ENCODE peak calls at places on chromosomes 16 and 17, in six cellular contexts. One of them, this sample, is unnamed.

GRCh38 chr17:48498168-48498840 is 32.5 kb downstream of the HOXB1 start:
- DNase-seq in HFFc6: no peak
- DNase-seq in kidney glomerular epithelial cell: no peak
- DNase-seq in stimulated activated CD4-positive, alpha-beta T cell treated with anti-CD3 and anti-CD28 coated beads, Interleukin-1b, Interleukin-23, amount 100 ng/mL, for 1 hour: no peak
- DNase-seq in lung: no peak
- DNase-seq in adipocyte: no peak
- DNase-seq in this sample: no peak

GRCh38 chr16:2686912-2687507 is 4.7 kb downstream of the KCTD5 start:
- DNase-seq in lung: peak
- DNase-seq in adipocyte: no peak
- DNase-seq in stimulated activated CD4-positive, alpha-beta T cell treated with anti-CD3 and anti-CD28 coated beads, Interleukin-1b, Interleukin-23, amount 100 ng/mL, for 1 hour: no peak
- DNase-seq in kidney glomerular epithelial cell: no peak
- DNase-seq in HFFc6: no peak
- DNase-seq in this sample: no peak

GRCh38 chr17:63826468-63827001 is 696 bp upstream of the PSMC5 start:
- DNase-seq in HFFc6: peak
- DNase-seq in kidney glomerular epithelial cell: peak
- DNase-seq in lung: no peak
- DNase-seq in stimulated activated CD4-positive, alpha-beta T cell treated with anti-CD3 and anti-CD28 coated beads, Interleukin-1b, Interleukin-23, amount 100 ng/mL, for 1 hour: no peak
- DNase-seq in adipocyte: peak
- DNase-seq in this sample: no peak

GRCh38 chr17:17684901-17685774 is 3.9 kb downstream of the RAI1 start:
- DNase-seq in stimulated activated CD4-positive, alpha-beta T cell treated with anti-CD3 and anti-CD28 coated beads, Interleukin-1b, Interleukin-23, amount 100 ng/mL, for 1 hour: no peak
- DNase-seq in lung: peak
- DNase-seq in kidney glomerular epithelial cell: peak
- DNase-seq in HFFc6: no peak
- DNase-seq in adipocyte: peak
- DNase-seq in this sample: peak

GRCh38 chr17:46038414-46038813 is 39.4 kb downstream of the STH start:
- DNase-seq in kidney glomerular epithelial cell: no peak
- DNase-seq in HFFc6: no peak
- DNase-seq in stimulated activated CD4-positive, alpha-beta T cell treated with anti-CD3 and anti-CD28 coated beads, Interleukin-1b, Interleukin-23, amount 100 ng/mL, for 1 hour: no peak
- DNase-seq in lung: no peak
- DNase-seq in adipocyte: no peak
- DNase-seq in this sample: no peak

GRCh38 chr16:87855852-87856715 is 13.2 kb downstream of the SLC7A5 start:
- DNase-seq in lung: no peak
- DNase-seq in kidney glomerular epithelial cell: no peak
- DNase-seq in HFFc6: no peak
- DNase-seq in stimulated activated CD4-positive, alpha-beta T cell treated with anti-CD3 and anti-CD28 coated beads, Interleukin-1b, Interleukin-23, amount 100 ng/mL, for 1 hour: no peak
- DNase-seq in adipocyte: no peak
- DNase-seq in this sample: no peak

GRCh38 chr17:81429813-81430510 is 34.7 kb downstream of the BAHCC1 start:
- DNase-seq in kidney glomerular epithelial cell: no peak
- DNase-seq in lung: no peak
- DNase-seq in adipocyte: peak
- DNase-seq in HFFc6: no peak
- DNase-seq in stimulated activated CD4-positive, alpha-beta T cell treated with anti-CD3 and anti-CD28 coated beads, Interleukin-1b, Interleukin-23, amount 100 ng/mL, for 1 hour: no peak
- DNase-seq in this sample: peak

GRCh38 chr17:7392696-7393612 is 1.4 kb downstream of the PLSCR3 start:
- DNase-seq in stimulated activated CD4-positive, alpha-beta T cell treated with anti-CD3 and anti-CD28 coated beads, Interleukin-1b, Interleukin-23, amount 100 ng/mL, for 1 hour: no peak
- DNase-seq in adipocyte: no peak
- DNase-seq in HFFc6: no peak
- DNase-seq in lung: no peak
- DNase-seq in kidney glomerular epithelial cell: no peak
- DNase-seq in this sample: no peak

GRCh38 chr17:66540131-66540781 is 237.8 kb downstream of the PRKCA start:
- DNase-seq in HFFc6: peak
- DNase-seq in lung: no peak
- DNase-seq in adipocyte: peak
- DNase-seq in kidney glomerular epithelial cell: peak
- DNase-seq in stimulated activated CD4-positive, alpha-beta T cell treated with anti-CD3 and anti-CD28 coated beads, Interleukin-1b, Interleukin-23, amount 100 ng/mL, for 1 hour: no peak
- DNase-seq in this sample: peak

GRCh38 chr17:34542700-34543336 is 36.6 kb upstream of the TMEM132E start:
- DNase-seq in stimulated activated CD4-positive, alpha-beta T cell treated with anti-CD3 and anti-CD28 coated beads, Interleukin-1b, Interleukin-23, amount 100 ng/mL, for 1 hour: peak
- DNase-seq in kidney glomerular epithelial cell: no peak
- DNase-seq in lung: no peak
- DNase-seq in HFFc6: no peak
- DNase-seq in adipocyte: peak
- DNase-seq in this sample: peak

GRCh38 chr16:22786691-22787090 is 27.3 kb upstream of the HS3ST2 start:
- DNase-seq in adipocyte: no peak
- DNase-seq in kidney glomerular epithelial cell: no peak
- DNase-seq in stimulated activated CD4-positive, alpha-beta T cell treated with anti-CD3 and anti-CD28 coated beads, Interleukin-1b, Interleukin-23, amount 100 ng/mL, for 1 hour: no peak
- DNase-seq in lung: no peak
- DNase-seq in HFFc6: no peak
- DNase-seq in this sample: no peak

GRCh38 chr17:71494456-71494855 is 626.4 kb upstream of the SOX9 start:
- DNase-seq in kidney glomerular epithelial cell: peak
- DNase-seq in HFFc6: peak
- DNase-seq in stimulated activated CD4-positive, alpha-beta T cell treated with anti-CD3 and anti-CD28 coated beads, Interleukin-1b, Interleukin-23, amount 100 ng/mL, for 1 hour: no peak
- DNase-seq in lung: no peak
- DNase-seq in adipocyte: peak
- DNase-seq in this sample: no peak

This sample was measured in fibroblast of the aortic adventitia.